ENCODE peak calls at places on chromosomes 13 and 19, in five cellular contexts. M, Y, E, R and G are unnamed samples.

GRCh38 chr13:48661112-48661511 is 7.4 kb downstream of the CYSLTR2 start:
- DNase-seq in R (no peak), M (no peak), Y (no peak), E (no peak), G (no peak)

GRCh38 chr19:31890230-31890629 is 455.2 kb upstream of the ZNF507 start:
- DNase-seq in Y (no peak), R (no peak), E (no peak), M (no peak), G (no peak)

GRCh38 chr19:18596752-18597157 is 8.2 kb downstream of the REX1BD start:
- DNase-seq in M (peak), R (peak), E (peak), Y (no peak), G (no peak)

GRCh38 chr13:107767119-107767518 is 448.2 kb downstream of the LIG4 start:
- DNase-seq in R (peak), E (no peak), M (no peak), Y (no peak), G (no peak)

GRCh38 chr13:110283661-110284516 is 23.1 kb downstream of the COL4A1 start:
- DNase-seq in M (no peak), R (no peak), Y (no peak), E (no peak), G (no peak)

GRCh38 chr13:101565327-101565726 is 112.9 kb downstream of the ITGBL1 start:
- DNase-seq in E (no peak), R (peak), M (no peak), Y (no peak), G (no peak)

GRCh38 chr13:65808061-65808460 is 1422.1 kb downstream of the PCDH9 start:
- DNase-seq in Y (peak), R (no peak), E (no peak), M (no peak), G (no peak)

GRCh38 chr13:34805347-34805746 is 136.7 kb upstream of the NBEA start:
- DNase-seq in Y (peak), E (no peak), R (no peak), M (no peak), G (no peak)

GRCh38 chr19:12665281-12665573 is 1.3 kb downstream of the MAN2B1 start:
- DNase-seq in R (no peak), E (peak), Y (no peak), M (no peak), G (no peak)

GRCh38 chr19:29622191-29623070 is 16.3 kb downstream of the POP4 start:
- DNase-seq in R (no peak), Y (peak), M (no peak), E (no peak), G (no peak)

GRCh38 chr19:45444318-45445041 is 20.8 kb upstream of the ERCC1 start:
- DNase-seq in R (peak), M (peak), E (peak), Y (peak), G (no peak)

GRCh38 chr13:25415196-25415595 is 43.4 kb downstream of the ATP8A2 start:
- DNase-seq in E (no peak), Y (no peak), M (no peak), R (no peak), G (no peak)

GRCh38 chr19:45976180-45976579 is 2.5 kb upstream of the NOVA2 start:
- DNase-seq in E (no peak), M (no peak), Y (no peak), R (peak), G (no peak)

GRCh38 chr19:3788991-3789778 is 3.0 kb upstream of the MATK start:
- DNase-seq in M (no peak), R (no peak), Y (no peak), E (no peak), G (no peak)

GRCh38 chr19:6091771-6092291 is 18.5 kb downstream of the RFX2 start:
- DNase-seq in R (no peak), M (no peak), Y (peak), E (no peak), G (no peak)

GRCh38 chr13:79541426-79542049 is 60.6 kb downstream of the NDFIP2 start:
- DNase-seq in R (peak), M (no peak), Y (peak), E (no peak), G (no peak)

GRCh38 chr13:114050536-114051450 is 76.9 kb upstream of the C13orf46 start:
- DNase-seq in E (no peak), M (no peak), Y (no peak), R (no peak), G (no peak)

GRCh38 chr13:102597029-102598015 is 536 bp downstream of the TPP2 start:
- DNase-seq in Y (peak), R (peak), E (no peak), M (peak), G (no peak)

GRCh38 chr19:5478241-5478924 is 23.2 kb downstream of the ZNRF4 start:
- DNase-seq in E (no peak), R (no peak), M (no peak), Y (no peak), G (no peak)

GRCh38 chr13:48319458-48320395 is 16.2 kb downstream of the RB1 start:
- DNase-seq in E (peak), M (no peak), Y (no peak), R (no peak), G (no peak)

GRCh38 chr19:4089400-4089908 is 22.8 kb upstream of the ZBTB7A start:
- DNase-seq in M (no peak), Y (no peak), R (no peak), E (peak), G (no peak)

GRCh38 chr19:4186087-4186993 is 3.9 kb downstream of the ANKRD24 start:
- DNase-seq in R (peak), E (peak), Y (peak), M (peak), G (no peak)